ENCODE peak calls at places on chromosome 7, in seven cellular contexts. U, V, S, D, P, N and H are unnamed samples.

GRCh38 chr7:99029481-99030144 is 114.3 kb downstream of the SMURF1 start:
- DNase-seq in U (no peak), V (no peak), S (no peak), D (no peak), P (no peak), N (no peak), H (no peak)

GRCh38 chr7:38453826-38454225 is 177.3 kb downstream of the AMPH start:
- DNase-seq in U (no peak), V (no peak), S (no peak), D (no peak), P (no peak), N (no peak), H (no peak)

GRCh38 chr7:130936202-130936931 is 202.4 kb upstream of the KLF14 start:
- DNase-seq in U (no peak), V (no peak), S (no peak), D (no peak), P (no peak), N (no peak), H (no peak)

GRCh38 chr7:120857558-120858298 is at the start of gene TSPAN12:
- DNase-seq in U (peak), V (peak), S (peak), D (peak), P (peak), N (peak), H (no peak)

GRCh38 chr7:138449580-138449979 is 10.5 kb upstream of the TRIM24 start:
- DNase-seq in U (peak), V (no peak), S (peak), D (no peak), P (no peak), N (no peak), H (no peak)

GRCh38 chr7:100983451-100984187 is 14.3 kb downstream of the MUC12 start:
- DNase-seq in U (no peak), V (no peak), S (peak), D (peak), P (no peak), N (no peak), H (no peak)

GRCh38 chr7:96321041-96321669 is 743 bp downstream of the SLC25A13 start:
- DNase-seq in U (peak), V (peak), S (peak), D (peak), P (peak), N (peak), H (peak)

GRCh38 chr7:135979674-135980660 is 2.8 kb upstream of the MTPN start:
- DNase-seq in U (no peak), V (no peak), S (no peak), D (peak), P (no peak), N (no peak), H (no peak)

GRCh38 chr7:117931314-117931713 is 58.1 kb upstream of the CTTNBP2 start:
- DNase-seq in U (peak), V (no peak), S (no peak), D (no peak), P (no peak), N (no peak), H (no peak)

GRCh38 chr7:157022681-157023588 is 12.5 kb upstream of the MNX1 start:
- DNase-seq in U (peak), V (no peak), S (no peak), D (no peak), P (no peak), N (peak), H (no peak)

GRCh38 chr7:116988363-116988989 is 35.2 kb downstream of the ST7 start:
- DNase-seq in U (no peak), V (no peak), S (no peak), D (peak), P (no peak), N (no peak), H (no peak)

GRCh38 chr7:92641921-92642511 is 51.8 kb upstream of the FAM133B start:
- DNase-seq in U (no peak), V (no peak), S (peak), D (peak), P (no peak), N (no peak), H (no peak)

GRCh38 chr7:138753611-138754010 is 44.2 kb upstream of the TMEM213 start:
- DNase-seq in U (no peak), V (no peak), S (no peak), D (no peak), P (no peak), N (no peak), H (no peak)

GRCh38 chr7:37440738-37441404 is 7.8 kb downstream of the ELMO1 start:
- DNase-seq in U (no peak), V (no peak), S (no peak), D (no peak), P (no peak), N (no peak), H (no peak)

GRCh38 chr7:129401228-129401967 is 32.8 kb upstream of the STRIP2 start:
- DNase-seq in U (no peak), V (no peak), S (peak), D (no peak), P (no peak), N (no peak), H (no peak)

GRCh38 chr7:29189743-29190201 is 4.8 kb upstream of the CHN2 start:
- DNase-seq in U (peak), V (no peak), S (peak), D (peak), P (peak), N (peak), H (no peak)

GRCh38 chr7:39709768-39710291 is 86.5 kb downstream of the RALA start:
- DNase-seq in U (peak), V (no peak), S (no peak), D (peak), P (peak), N (peak), H (no peak)

GRCh38 chr7:142436601-142437000 is 178.7 kb upstream of the PRSS58 start:
- DNase-seq in U (no peak), V (no peak), S (no peak), D (peak), P (no peak), N (no peak), H (no peak)

GRCh38 chr7:71787513-71787912 is 624.6 kb downstream of the CALN1 start:
- DNase-seq in U (peak), V (no peak), S (peak), D (peak), P (no peak), N (no peak), H (no peak)

GRCh38 chr7:139623518-139623917 is 100.0 kb downstream of the CLEC2L start:
- DNase-seq in U (peak), V (no peak), S (no peak), D (peak), P (no peak), N (no peak), H (no peak)

GRCh38 chr7:112079671-112080070 is 126.5 kb downstream of the DOCK4 start:
- DNase-seq in U (no peak), V (no peak), S (no peak), D (no peak), P (no peak), N (no peak), H (no peak)

GRCh38 chr7:17661982-17662585 is 278.2 kb downstream of the SNX13 start:
- DNase-seq in U (peak), V (no peak), S (no peak), D (peak), P (no peak), N (no peak), H (no peak)

GRCh38 chr7:66344166-66344565 is 139.0 kb downstream of the TPST1 start:
- DNase-seq in U (no peak), V (no peak), S (no peak), D (peak), P (no peak), N (no peak), H (no peak)

DNA sequence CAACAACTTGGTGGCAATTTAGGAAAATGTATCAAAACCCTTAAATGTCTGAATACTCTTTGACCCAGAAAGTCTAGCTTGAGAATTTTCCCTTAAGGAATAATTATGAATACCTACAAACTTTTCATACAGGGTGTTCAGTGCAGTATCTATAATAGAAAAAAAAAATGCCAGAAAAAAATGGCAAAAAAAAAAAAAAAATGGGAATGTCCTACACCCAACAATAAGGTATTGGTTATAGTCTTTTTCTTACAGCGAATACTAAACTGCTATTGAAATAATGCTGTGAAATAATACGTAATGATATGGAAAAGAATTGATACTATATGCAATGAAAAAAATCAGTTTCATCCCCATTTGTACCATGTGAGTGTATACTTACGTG is 44.3 kb downstream of the ZNF800 start:
- DNase-seq in U (no peak), V (no peak), S (no peak), D (no peak), P (no peak), N (no peak), H (no peak)
- H3K4me3 ChIP-seq in U (peak), V (peak), S (peak), D (peak), P (peak), N (no peak), H (peak)

DNA sequence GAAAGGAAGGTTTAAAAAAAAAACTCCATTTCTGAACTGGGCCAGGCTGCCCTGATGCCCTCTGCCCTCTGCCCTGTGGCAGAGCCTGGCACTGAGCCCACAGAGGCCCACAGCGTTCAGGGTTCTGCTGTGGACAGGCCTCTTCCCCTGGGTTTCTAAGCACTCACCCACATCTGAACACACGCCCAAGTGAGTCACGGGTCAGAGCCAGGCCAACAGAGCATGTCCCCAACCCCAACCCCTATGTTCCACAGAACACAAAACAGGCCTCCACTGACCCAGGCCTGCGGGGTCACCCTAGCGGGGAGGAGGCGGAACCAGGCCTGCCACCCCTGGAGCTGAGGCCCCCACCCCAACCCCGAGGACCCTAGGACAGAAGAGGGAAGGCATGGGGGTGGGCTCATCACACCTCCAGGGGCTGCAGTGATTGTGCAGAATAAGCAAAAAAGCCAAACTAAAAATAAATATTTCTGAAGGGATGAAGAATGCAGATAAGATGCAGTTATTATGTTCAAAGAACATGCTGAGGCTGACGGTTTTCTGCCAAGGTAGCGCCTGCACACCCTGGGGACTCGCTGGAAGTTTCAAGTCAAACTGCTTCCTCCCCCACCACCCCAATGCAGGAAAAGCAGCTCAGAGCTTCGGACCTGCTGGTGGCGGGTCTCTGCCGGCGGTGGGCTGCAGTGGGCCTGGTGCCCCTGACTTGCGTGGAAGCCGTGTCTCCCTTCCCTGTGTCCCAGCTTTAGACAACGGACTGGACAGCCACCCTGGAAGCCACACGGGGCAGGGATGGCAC is 5.4 kb downstream of the WDR86 start:
- DNase-seq in U (no peak), V (peak), S (peak), D (peak), P (no peak), N (no peak), H (no peak)
- TF ChIP-seq CTCF in U (no peak), V (no peak), S (no peak), D (no peak), P (no peak), N (no peak), H (no peak)

GRCh38 chr7:16649196-16649595 is 3.2 kb downstream of the BZW2 start:
- DNase-seq in U (no peak), V (no peak), S (no peak), D (peak), P (no peak), N (no peak), H (no peak)

GRCh38 chr7:16647435-16647960 is 1.5 kb downstream of the BZW2 start:
- DNase-seq in U (no peak), V (no peak), S (no peak), D (peak), P (no peak), N (no peak), H (no peak)

GRCh38 chr7:16650266-16650665 is 4.3 kb downstream of the BZW2 start:
- DNase-seq in U (no peak), V (no peak), S (no peak), D (no peak), P (no peak), N (no peak), H (no peak)

GRCh38 chr7:16646427-16647081 is 573 bp downstream of the BZW2 start:
- DNase-seq in U (no peak), V (no peak), S (no peak), D (no peak), P (no peak), N (peak), H (no peak)

DNA sequence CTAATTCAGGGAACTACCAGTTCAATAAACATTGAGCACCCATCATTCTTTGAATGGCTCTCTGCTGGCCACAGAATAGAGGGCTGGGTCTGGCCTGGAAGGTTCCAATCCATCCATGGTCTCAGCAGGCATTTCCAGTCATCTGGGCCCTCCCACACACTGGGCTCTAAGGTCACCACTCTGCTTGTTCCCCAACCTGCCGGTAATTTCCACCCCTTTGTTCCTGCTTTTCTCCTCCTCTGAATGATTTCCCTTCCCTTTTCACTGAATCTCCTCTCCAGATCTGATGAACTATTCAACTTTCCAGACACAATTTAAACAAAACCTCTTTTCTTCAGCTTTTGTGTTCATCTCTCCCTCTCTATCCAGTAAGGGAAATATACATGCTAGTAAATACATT is 2.6 kb downstream of the BZW2 start:
- DNase-seq in U (peak), V (no peak), S (no peak), D (no peak), P (no peak), N (peak), H (no peak)
- H3K4me3 ChIP-seq in U (peak), V (no peak), S (peak), D (no peak), P (peak), N (no peak), H (peak)

DNA sequence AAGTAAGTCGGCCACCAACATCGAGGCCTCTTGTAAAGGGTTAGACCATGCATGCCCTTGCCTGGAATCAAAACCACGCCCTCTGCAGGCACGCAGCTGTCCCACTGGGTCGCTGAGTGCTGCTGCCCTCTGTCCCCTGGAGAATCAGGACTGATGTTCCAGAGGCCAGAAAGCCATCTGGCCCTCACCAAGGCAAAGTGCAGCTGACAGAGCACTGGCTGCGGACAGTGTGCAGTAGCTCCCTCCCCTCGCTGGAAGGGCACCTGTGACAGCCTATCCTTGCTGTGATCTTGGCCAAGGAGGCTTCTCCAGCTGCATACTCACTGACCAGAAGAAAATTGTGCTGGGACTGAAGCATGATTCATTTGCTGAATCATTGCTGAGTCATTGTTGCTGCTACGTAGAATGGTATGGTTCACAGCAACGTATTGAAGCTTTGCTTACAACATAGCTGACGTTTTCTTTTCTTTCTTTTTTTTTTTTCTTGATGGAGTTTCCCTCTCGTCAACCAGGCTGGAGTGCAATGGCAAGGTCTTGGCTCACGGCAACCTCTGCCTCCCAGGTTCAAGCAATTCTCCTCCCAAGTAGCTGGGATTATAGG is 30.4 kb downstream of the DDC start:
- DNase-seq in U (peak), V (no peak), S (peak), D (peak), P (no peak), N (no peak), H (peak)
- TF ChIP-seq CTCF in U (no peak), V (no peak), S (no peak), D (peak), P (no peak), N (no peak), H (no peak)

DNA sequence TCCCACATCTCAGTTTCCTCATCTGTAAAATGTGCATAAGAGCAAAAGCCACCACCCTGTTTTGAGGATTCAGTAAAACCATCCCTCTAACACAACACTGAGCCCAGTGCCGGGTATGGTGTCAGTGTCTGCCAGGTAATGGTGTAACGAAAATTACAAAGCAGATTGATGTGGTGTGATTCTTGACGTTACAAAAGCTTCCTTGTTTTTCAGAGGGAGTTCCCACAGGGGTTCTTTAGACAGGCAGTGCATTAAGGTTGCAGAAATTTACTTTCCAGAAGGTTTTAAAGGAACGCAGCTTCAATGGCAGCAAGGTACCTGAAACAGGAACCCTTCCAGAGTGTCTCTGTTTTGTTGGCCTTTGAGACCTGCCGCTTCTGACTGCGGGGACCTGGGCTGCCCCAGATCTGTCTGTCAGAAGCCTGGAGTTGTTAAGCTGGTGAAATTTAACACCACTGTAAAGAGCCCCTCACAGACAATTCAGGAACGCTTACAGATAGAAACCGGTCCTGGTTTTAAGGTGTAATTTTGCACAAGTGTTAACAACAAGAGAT is 168.3 kb downstream of the CUX1 start:
- DNase-seq in U (peak), V (no peak), S (no peak), D (no peak), P (no peak), N (no peak), H (no peak)
- H3K4me3 ChIP-seq in U (no peak), V (no peak), S (no peak), D (no peak), P (no peak), N (no peak), H (no peak)